ENCODE peak calls at places on chromosome 7, in ten cellular contexts. One of them, this sample, is unnamed.

GRCh38 chr7:43495572-43495971 is 87.3 kb upstream of the STK17A start:
- DNase-seq in epithelial cell of proximal tubule: no peak
- DNase-seq in cardiac fibroblast: no peak
- DNase-seq in fibroblast of pulmonary artery: no peak
- DNase-seq in fibroblast of lung: no peak
- DNase-seq in nephron progenitor cell: no peak
- DNase-seq in chondrocyte: no peak
- DNase-seq in mammary epithelial cell: no peak
- DNase-seq in IMR-90: no peak
- DNase-seq in H9: no peak
- DNase-seq in this sample: no peak

GRCh38 chr7:157643525-157643970 is 306.7 kb downstream of the DNAJB6 start:
- DNase-seq in epithelial cell of proximal tubule: no peak
- DNase-seq in cardiac fibroblast: no peak
- DNase-seq in fibroblast of pulmonary artery: no peak
- DNase-seq in fibroblast of lung: no peak
- DNase-seq in nephron progenitor cell: no peak
- DNase-seq in chondrocyte: no peak
- DNase-seq in mammary epithelial cell: no peak
- DNase-seq in IMR-90: no peak
- DNase-seq in H9: no peak
- DNase-seq in this sample: no peak

GRCh38 chr7:22979861-22980260 is 34.1 kb downstream of the HYCC1 start:
- DNase-seq in epithelial cell of proximal tubule: no peak
- DNase-seq in cardiac fibroblast: no peak
- DNase-seq in fibroblast of pulmonary artery: no peak
- DNase-seq in fibroblast of lung: peak; percentile 32
- DNase-seq in nephron progenitor cell: no peak
- DNase-seq in chondrocyte: no peak
- DNase-seq in mammary epithelial cell: peak; percentile 59
- DNase-seq in IMR-90: no peak
- DNase-seq in H9: no peak
- DNase-seq in this sample: no peak

GRCh38 chr7:64869121-64869725 is 33.9 kb upstream of the ZNF273 start:
- DNase-seq in epithelial cell of proximal tubule: no peak
- DNase-seq in cardiac fibroblast: no peak
- DNase-seq in fibroblast of pulmonary artery: no peak
- DNase-seq in fibroblast of lung: no peak
- DNase-seq in nephron progenitor cell: no peak
- DNase-seq in chondrocyte: no peak
- DNase-seq in mammary epithelial cell: no peak
- DNase-seq in IMR-90: no peak
- DNase-seq in H9: peak; percentile 5
- DNase-seq in this sample: no peak

GRCh38 chr7:15889501-15889900 is 203.0 kb upstream of the MEOX2 start:
- DNase-seq in epithelial cell of proximal tubule: no peak
- DNase-seq in cardiac fibroblast: peak; percentile 55
- DNase-seq in fibroblast of pulmonary artery: peak; percentile 20
- DNase-seq in fibroblast of lung: no peak
- DNase-seq in nephron progenitor cell: no peak
- DNase-seq in chondrocyte: no peak
- DNase-seq in mammary epithelial cell: no peak
- DNase-seq in IMR-90: no peak
- DNase-seq in H9: peak; percentile 30
- DNase-seq in this sample: no peak

GRCh38 chr7:45001826-45002225 is 1.8 kb downstream of the CCM2 start:
- DNase-seq in epithelial cell of proximal tubule: no peak
- DNase-seq in cardiac fibroblast: no peak
- DNase-seq in fibroblast of pulmonary artery: no peak
- DNase-seq in fibroblast of lung: no peak
- DNase-seq in nephron progenitor cell: no peak
- DNase-seq in chondrocyte: no peak
- DNase-seq in mammary epithelial cell: peak; percentile 48
- DNase-seq in IMR-90: no peak
- DNase-seq in H9: no peak
- DNase-seq in this sample: no peak

GRCh38 chr7:18574235-18574540 is 78.6 kb downstream of the HDAC9 start:
- DNase-seq in epithelial cell of proximal tubule: no peak
- DNase-seq in cardiac fibroblast: no peak
- DNase-seq in fibroblast of pulmonary artery: no peak
- DNase-seq in fibroblast of lung: no peak
- DNase-seq in nephron progenitor cell: no peak
- DNase-seq in chondrocyte: no peak
- DNase-seq in mammary epithelial cell: no peak
- DNase-seq in IMR-90: no peak
- DNase-seq in H9: no peak
- DNase-seq in this sample: no peak

GRCh38 chr7:94348142-94348541 is 46.6 kb upstream of the COL1A2 start:
- DNase-seq in epithelial cell of proximal tubule: no peak
- DNase-seq in cardiac fibroblast: peak; percentile 91
- DNase-seq in fibroblast of pulmonary artery: peak; percentile 87
- DNase-seq in fibroblast of lung: peak; percentile 96
- DNase-seq in nephron progenitor cell: no peak
- DNase-seq in chondrocyte: no peak
- DNase-seq in mammary epithelial cell: no peak
- DNase-seq in IMR-90: peak; percentile 95
- DNase-seq in H9: no peak
- DNase-seq in this sample: peak; percentile 18

GRCh38 chr7:46682841-46683624 is 762.0 kb upstream of the IGFBP3 start:
- DNase-seq in epithelial cell of proximal tubule: no peak
- DNase-seq in cardiac fibroblast: peak; percentile 44
- DNase-seq in fibroblast of pulmonary artery: peak; percentile 5
- DNase-seq in fibroblast of lung: peak; percentile 67
- DNase-seq in nephron progenitor cell: no peak
- DNase-seq in chondrocyte: no peak
- DNase-seq in mammary epithelial cell: peak; percentile 76
- DNase-seq in IMR-90: peak; percentile 3
- DNase-seq in H9: no peak
- DNase-seq in this sample: no peak

GRCh38 chr7:105830405-105831218 is 45.8 kb downstream of the ATXN7L1 start:
- DNase-seq in epithelial cell of proximal tubule: peak; percentile 77
- DNase-seq in cardiac fibroblast: peak; percentile 96
- DNase-seq in fibroblast of pulmonary artery: peak; percentile 93
- DNase-seq in fibroblast of lung: peak; percentile 98
- DNase-seq in nephron progenitor cell: no peak
- DNase-seq in chondrocyte: no peak
- DNase-seq in mammary epithelial cell: peak; percentile 83
- DNase-seq in IMR-90: peak; percentile 98
- DNase-seq in H9: no peak
- DNase-seq in this sample: peak; percentile 87

GRCh38 chr7:129188892-129189660 is 643 bp downstream of the SMO start:
- DNase-seq in epithelial cell of proximal tubule: no peak
- DNase-seq in cardiac fibroblast: no peak
- DNase-seq in fibroblast of pulmonary artery: peak; percentile 24
- DNase-seq in fibroblast of lung: peak; percentile 47
- DNase-seq in nephron progenitor cell: peak; percentile 60
- DNase-seq in chondrocyte: no peak
- DNase-seq in mammary epithelial cell: peak; percentile 10
- DNase-seq in IMR-90: peak; percentile 27
- DNase-seq in H9: peak; percentile 44
- DNase-seq in this sample: no peak

GRCh38 chr7:82141427-82141826 is 302.1 kb downstream of the CACNA2D1 start:
- DNase-seq in epithelial cell of proximal tubule: no peak
- DNase-seq in cardiac fibroblast: peak; percentile 49
- DNase-seq in fibroblast of pulmonary artery: no peak
- DNase-seq in fibroblast of lung: peak; percentile 90
- DNase-seq in nephron progenitor cell: no peak
- DNase-seq in chondrocyte: no peak
- DNase-seq in mammary epithelial cell: peak; percentile 3
- DNase-seq in IMR-90: peak; percentile 70
- DNase-seq in H9: no peak
- DNase-seq in this sample: no peak

GRCh38 chr7:19209297-19209696 is 64.1 kb upstream of the FERD3L start:
- DNase-seq in epithelial cell of proximal tubule: no peak
- DNase-seq in cardiac fibroblast: no peak
- DNase-seq in fibroblast of pulmonary artery: no peak
- DNase-seq in fibroblast of lung: no peak
- DNase-seq in nephron progenitor cell: no peak
- DNase-seq in chondrocyte: no peak
- DNase-seq in mammary epithelial cell: no peak
- DNase-seq in IMR-90: no peak
- DNase-seq in H9: no peak
- DNase-seq in this sample: no peak

GRCh38 chr7:55521543-55522267 is 50.6 kb downstream of the VOPP1 start:
- DNase-seq in epithelial cell of proximal tubule: no peak
- DNase-seq in cardiac fibroblast: no peak
- DNase-seq in fibroblast of pulmonary artery: no peak
- DNase-seq in fibroblast of lung: no peak
- DNase-seq in nephron progenitor cell: no peak
- DNase-seq in chondrocyte: no peak
- DNase-seq in mammary epithelial cell: no peak
- DNase-seq in IMR-90: peak; percentile 13
- DNase-seq in H9: no peak
- DNase-seq in this sample: no peak

GRCh38 chr7:90459888-90460287 is 9.6 kb upstream of the PTTG1IP2 start:
- DNase-seq in epithelial cell of proximal tubule: no peak
- DNase-seq in cardiac fibroblast: peak; percentile 26
- DNase-seq in fibroblast of pulmonary artery: peak; percentile 16
- DNase-seq in fibroblast of lung: no peak
- DNase-seq in nephron progenitor cell: no peak
- DNase-seq in chondrocyte: no peak
- DNase-seq in mammary epithelial cell: no peak
- DNase-seq in IMR-90: peak; percentile 8
- DNase-seq in H9: no peak
- DNase-seq in this sample: no peak
- TF ChIP-seq CTCF in epithelial cell of proximal tubule: peak; percentile 11
- TF ChIP-seq CTCF in cardiac fibroblast: peak; percentile 39
- TF ChIP-seq CTCF in fibroblast of pulmonary artery: peak; percentile 47
- TF ChIP-seq CTCF in fibroblast of lung: peak; percentile 46
- TF ChIP-seq CTCF in nephron progenitor cell: no peak
- TF ChIP-seq CTCF in chondrocyte: peak; percentile 38
- TF ChIP-seq CTCF in mammary epithelial cell: no peak
- TF ChIP-seq CTCF in IMR-90: no peak
- TF ChIP-seq CTCF in H9: peak; percentile 58
- TF ChIP-seq CTCF in this sample: no peak

DNA sequence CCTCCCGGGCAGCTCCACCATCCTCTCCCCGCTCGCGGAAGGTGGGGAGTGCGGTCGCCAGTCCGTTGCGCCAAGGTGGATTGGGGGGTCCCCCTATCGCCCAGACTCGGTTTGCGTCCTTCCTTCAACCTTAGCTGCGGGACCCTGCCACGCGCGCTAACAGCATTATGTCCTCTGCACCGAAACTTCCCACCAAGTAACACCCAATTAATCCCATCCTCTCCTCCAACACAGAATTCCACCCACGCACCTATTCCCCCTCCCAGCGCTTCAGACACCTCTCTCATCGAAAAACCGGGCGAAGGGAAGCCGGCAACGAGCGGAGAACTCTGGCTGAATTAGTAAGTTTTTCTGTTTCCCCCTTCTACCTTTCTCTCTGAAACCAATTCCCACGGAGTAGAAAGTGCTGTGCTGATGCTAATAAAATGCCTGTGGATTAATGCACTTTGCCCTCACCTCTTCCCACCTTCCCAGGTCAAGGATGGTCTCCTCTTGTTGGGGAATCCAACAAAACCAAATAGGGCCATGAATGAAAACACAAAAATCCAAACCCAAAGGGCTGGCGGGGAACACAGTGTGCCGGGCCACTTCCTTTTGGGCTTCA is 940 bp downstream of the HOXA3 start:
- DNase-seq in epithelial cell of proximal tubule: no peak
- DNase-seq in cardiac fibroblast: no peak
- DNase-seq in fibroblast of pulmonary artery: no peak
- DNase-seq in fibroblast of lung: no peak
- DNase-seq in nephron progenitor cell: peak; percentile 35
- DNase-seq in chondrocyte: no peak
- DNase-seq in mammary epithelial cell: peak; percentile 35
- DNase-seq in IMR-90: no peak
- DNase-seq in H9: no peak
- DNase-seq in this sample: no peak
- TF ChIP-seq CTCF in epithelial cell of proximal tubule: no peak
- TF ChIP-seq CTCF in cardiac fibroblast: no peak
- TF ChIP-seq CTCF in fibroblast of pulmonary artery: no peak
- TF ChIP-seq CTCF in fibroblast of lung: no peak
- TF ChIP-seq CTCF in nephron progenitor cell: no peak
- TF ChIP-seq CTCF in chondrocyte: no peak
- TF ChIP-seq CTCF in mammary epithelial cell: no peak
- TF ChIP-seq CTCF in IMR-90: no peak
- TF ChIP-seq CTCF in H9: no peak
- TF ChIP-seq CTCF in this sample: no peak

GRCh38 chr7:27235387-27236052 is 7.1 kb upstream of the EVX1 start:
- DNase-seq in epithelial cell of proximal tubule: no peak
- DNase-seq in cardiac fibroblast: peak; percentile 12
- DNase-seq in fibroblast of pulmonary artery: peak; percentile 21
- DNase-seq in fibroblast of lung: peak; percentile 10
- DNase-seq in nephron progenitor cell: peak; percentile 83
- DNase-seq in chondrocyte: no peak
- DNase-seq in mammary epithelial cell: peak; percentile 37
- DNase-seq in IMR-90: no peak
- DNase-seq in H9: peak; percentile 84
- DNase-seq in this sample: no peak
- TF ChIP-seq CTCF in epithelial cell of proximal tubule: peak; percentile 49
- TF ChIP-seq CTCF in cardiac fibroblast: peak; percentile 14
- TF ChIP-seq CTCF in fibroblast of pulmonary artery: peak; percentile 12
- TF ChIP-seq CTCF in fibroblast of lung: no peak
- TF ChIP-seq CTCF in nephron progenitor cell: peak; percentile 48
- TF ChIP-seq CTCF in chondrocyte: peak; percentile 73
- TF ChIP-seq CTCF in mammary epithelial cell: peak; percentile 56
- TF ChIP-seq CTCF in IMR-90: peak; percentile 15
- TF ChIP-seq CTCF in H9: peak; percentile 65
- TF ChIP-seq CTCF in this sample: peak; percentile 52

GRCh38 chr7:51226042-51226755 is 90.4 kb downstream of the COBL start:
- DNase-seq in epithelial cell of proximal tubule: peak; percentile 22
- DNase-seq in cardiac fibroblast: no peak
- DNase-seq in fibroblast of pulmonary artery: no peak
- DNase-seq in fibroblast of lung: no peak
- DNase-seq in nephron progenitor cell: no peak
- DNase-seq in chondrocyte: no peak
- DNase-seq in mammary epithelial cell: peak; percentile 50
- DNase-seq in IMR-90: no peak
- DNase-seq in H9: no peak
- DNase-seq in this sample: no peak

GRCh38 chr7:51222916-51223315 is 93.7 kb downstream of the COBL start:
- DNase-seq in epithelial cell of proximal tubule: no peak
- DNase-seq in cardiac fibroblast: no peak
- DNase-seq in fibroblast of pulmonary artery: no peak
- DNase-seq in fibroblast of lung: no peak
- DNase-seq in nephron progenitor cell: no peak
- DNase-seq in chondrocyte: no peak
- DNase-seq in mammary epithelial cell: no peak
- DNase-seq in IMR-90: no peak
- DNase-seq in H9: peak; percentile 26
- DNase-seq in this sample: no peak

GRCh38 chr7:51226916-51227535 is 89.6 kb downstream of the COBL start:
- DNase-seq in epithelial cell of proximal tubule: no peak
- DNase-seq in cardiac fibroblast: no peak
- DNase-seq in fibroblast of pulmonary artery: no peak
- DNase-seq in fibroblast of lung: no peak
- DNase-seq in nephron progenitor cell: no peak
- DNase-seq in chondrocyte: no peak
- DNase-seq in mammary epithelial cell: no peak
- DNase-seq in IMR-90: no peak
- DNase-seq in H9: no peak
- DNase-seq in this sample: no peak

GRCh38 chr7:51223505-51223904 is 93.1 kb downstream of the COBL start:
- DNase-seq in epithelial cell of proximal tubule: no peak
- DNase-seq in cardiac fibroblast: no peak
- DNase-seq in fibroblast of pulmonary artery: no peak
- DNase-seq in fibroblast of lung: no peak
- DNase-seq in nephron progenitor cell: no peak
- DNase-seq in chondrocyte: no peak
- DNase-seq in mammary epithelial cell: no peak
- DNase-seq in IMR-90: no peak
- DNase-seq in H9: no peak
- DNase-seq in this sample: no peak

GRCh38 chr7:51224811-51225581 is 91.6 kb downstream of the COBL start:
- DNase-seq in epithelial cell of proximal tubule: peak; percentile 15
- DNase-seq in cardiac fibroblast: no peak
- DNase-seq in fibroblast of pulmonary artery: no peak
- DNase-seq in fibroblast of lung: no peak
- DNase-seq in nephron progenitor cell: no peak
- DNase-seq in chondrocyte: no peak
- DNase-seq in mammary epithelial cell: peak; percentile 48
- DNase-seq in IMR-90: no peak
- DNase-seq in H9: peak; percentile 67
- DNase-seq in this sample: no peak
- TF ChIP-seq CTCF in epithelial cell of proximal tubule: peak; percentile 80
- TF ChIP-seq CTCF in cardiac fibroblast: peak; percentile 6
- TF ChIP-seq CTCF in fibroblast of pulmonary artery: no peak
- TF ChIP-seq CTCF in fibroblast of lung: no peak
- TF ChIP-seq CTCF in nephron progenitor cell: no peak
- TF ChIP-seq CTCF in chondrocyte: peak; percentile 36
- TF ChIP-seq CTCF in mammary epithelial cell: peak; percentile 70
- TF ChIP-seq CTCF in IMR-90: no peak
- TF ChIP-seq CTCF in H9: peak; percentile 71
- TF ChIP-seq CTCF in this sample: peak; percentile 61